ENCODE peak calls at places on chromosomes 1 and 21, in nine cellular contexts. U is MCF 10A, C is endothelial cell, L is left ventricle myocardium inferior, D is GM10248, V is IMR-90, W is HepG2, K is glutamatergic neuron, S is cardiac muscle cell. X is an unnamed sample.

GRCh38 chr21:38165466-38166213 is 91.2 kb upstream of the KCNJ15 start:
- DNase-seq in U (no peak), C (no peak), L (no peak), D (no peak), V (peak; percentile 59), W (no peak), K (peak; percentile 46), S (no peak), X (no peak)

GRCh38 chr1:69551476-69552324 is 16.0 kb upstream of the LRRC7 start:
- DNase-seq in U (no peak), C (no peak), L (no peak), D (no peak), V (no peak), W (no peak), K (no peak), S (no peak), X (no peak)

GRCh38 chr1:29122987-29123870 is 474 bp downstream of the TMEM200B start:
- DNase-seq in U (no peak), C (peak; percentile 49), L (peak; percentile 19), D (no peak), V (peak; percentile 16), W (no peak), K (peak; percentile 55), S (peak; percentile 53), X (peak; percentile 25)

GRCh38 chr1:44251486-44251885 is 38.2 kb downstream of the DMAP1 start:
- DNase-seq in U (no peak), C (no peak), L (no peak), D (no peak), V (no peak), W (no peak), K (no peak), S (no peak), X (no peak)

GRCh38 chr1:172845371-172845770 is 186.5 kb downstream of the FASLG start:
- DNase-seq in U (no peak), C (no peak), L (no peak), D (peak; percentile 30), V (peak; percentile 20), W (no peak), K (no peak), S (no peak), X (no peak)

GRCh38 chr1:33349081-33349759 is 28.3 kb upstream of the A3GALT2 start:
- DNase-seq in U (no peak), C (no peak), L (peak; percentile 60), D (peak; percentile 51), V (no peak), W (no peak), K (peak; percentile 58), S (peak; percentile 79), X (no peak)

GRCh38 chr21:43196789-43197188 is 28.0 kb downstream of the CRYAA start:
- DNase-seq in U (peak; percentile 93), C (no peak), L (no peak), D (no peak), V (no peak), W (no peak), K (no peak), S (no peak), X (no peak)

GRCh38 chr1:230863449-230863848 is 4.9 kb downstream of the C1orf198 start:
- DNase-seq in U (no peak), C (no peak), L (peak; percentile 42), D (no peak), V (no peak), W (no peak), K (no peak), S (peak; percentile 26), X (no peak)

GRCh38 chr1:30731109-30731805 is 7.9 kb upstream of the MATN1 start:
- DNase-seq in U (no peak), C (no peak), L (no peak), D (no peak), V (no peak), W (no peak), K (no peak), S (no peak), X (no peak)

GRCh38 chr1:54993140-54993539 is 5.6 kb upstream of the BSND start:
- DNase-seq in U (no peak), C (no peak), L (no peak), D (no peak), V (no peak), W (no peak), K (no peak), S (no peak), X (no peak)

GRCh38 chr1:25744140-25744581 is 55.8 kb upstream of the SELENON start:
- DNase-seq in U (peak; percentile 45), C (peak; percentile 34), L (peak; percentile 73), D (no peak), V (peak; percentile 53), W (no peak), K (no peak), S (peak; percentile 62), X (peak; percentile 27)

GRCh38 chr1:7005762-7006161 is 220.5 kb downstream of the CAMTA1 start:
- DNase-seq in U (no peak), C (no peak), L (no peak), D (no peak), V (no peak), W (no peak), K (no peak), S (no peak), X (no peak)

GRCh38 chr1:235278233-235278914 is 49.6 kb downstream of the ARID4B start:
- DNase-seq in U (no peak), C (no peak), L (no peak), D (no peak), V (no peak), W (no peak), K (no peak), S (no peak), X (no peak)

GRCh38 chr1:29521846-29522580 is 285.7 kb downstream of the PTPRU start:
- DNase-seq in U (no peak), C (no peak), L (no peak), D (no peak), V (no peak), W (no peak), K (no peak), S (no peak), X (no peak)

GRCh38 chr1:222283147-222283768 is 264.6 kb downstream of the HHIPL2 start:
- DNase-seq in U (no peak), C (no peak), L (no peak), D (no peak), V (peak; percentile 99), W (no peak), K (no peak), S (no peak), X (peak; percentile 83)

GRCh38 chr1:219399446-219399845 is 213.5 kb downstream of the ZC3H11B start:
- DNase-seq in U (no peak), C (no peak), L (no peak), D (no peak), V (no peak), W (no peak), K (no peak), S (no peak), X (no peak)
- TF ChIP-seq CTCF in U (no peak), C (no peak), L (no peak), D (no peak), V (no peak), W (no peak), K (no peak), S (no peak), X (no peak)

GRCh38 chr1:212669102-212669501 is 30.5 kb downstream of the BATF3 start:
- DNase-seq in U (peak; percentile 49), C (peak; percentile 37), L (no peak), D (no peak), V (peak; percentile 20), W (peak; percentile 43), K (no peak), S (peak; percentile 39), X (peak; percentile 8)
- TF ChIP-seq CTCF in U (peak; percentile 25), C (peak; percentile 43), L (peak; percentile 32), D (peak; percentile 24), V (peak; percentile 37), W (peak; percentile 45), K (peak; percentile 12), S (peak; percentile 22), X (peak; percentile 67)

GRCh38 chr1:246690100-246690499 is 34.1 kb upstream of the SCCPDH start:
- DNase-seq in U (no peak), C (no peak), L (no peak), D (no peak), V (no peak), W (no peak), K (no peak), S (no peak), X (no peak)

GRCh38 chr1:246689409-246689997 is 34.7 kb upstream of the SCCPDH start:
- DNase-seq in U (peak; percentile 93), C (peak; percentile 50), L (peak; percentile 51), D (peak; percentile 92), V (peak; percentile 66), W (peak; percentile 77), K (peak; percentile 38), S (peak; percentile 73), X (peak; percentile 83)

GRCh38 chr1:246683521-246683920 is 40.7 kb upstream of the SCCPDH start:
- DNase-seq in U (no peak), C (no peak), L (no peak), D (no peak), V (no peak), W (no peak), K (no peak), S (no peak), X (no peak)

GRCh38 chr1:246682231-246682895 is 41.8 kb upstream of the SCCPDH start:
- DNase-seq in U (no peak), C (no peak), L (no peak), D (no peak), V (no peak), W (no peak), K (peak; percentile 28), S (no peak), X (no peak)

DNA sequence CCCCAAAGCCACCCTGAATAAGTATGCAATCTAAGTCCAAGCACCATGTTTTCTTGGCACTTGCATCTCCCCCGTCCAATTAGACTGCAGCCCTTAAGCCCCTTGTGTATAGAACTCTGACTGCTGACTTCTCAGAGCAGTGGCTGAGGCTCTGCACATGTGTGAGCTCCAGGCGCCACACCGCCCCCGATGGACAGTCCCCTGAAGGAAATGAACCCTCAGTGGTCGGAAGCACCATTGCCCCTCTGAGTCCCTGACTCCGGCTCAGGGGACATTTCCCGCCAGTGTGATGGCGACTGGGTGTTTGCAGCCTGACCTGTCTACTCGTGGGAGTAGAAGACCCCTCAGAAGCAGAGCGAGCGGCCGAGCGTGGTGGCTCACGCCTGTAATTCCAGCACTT is 37.2 kb upstream of the SCCPDH start:
- DNase-seq in U (no peak), C (peak; percentile 18), L (no peak), D (no peak), V (no peak), W (no peak), K (peak; percentile 60), S (peak; percentile 8), X (no peak)
- TF ChIP-seq CTCF in U (no peak), C (no peak), L (no peak), D (no peak), V (no peak), W (peak; percentile 33), K (no peak), S (no peak), X (peak; percentile 10)

DNA sequence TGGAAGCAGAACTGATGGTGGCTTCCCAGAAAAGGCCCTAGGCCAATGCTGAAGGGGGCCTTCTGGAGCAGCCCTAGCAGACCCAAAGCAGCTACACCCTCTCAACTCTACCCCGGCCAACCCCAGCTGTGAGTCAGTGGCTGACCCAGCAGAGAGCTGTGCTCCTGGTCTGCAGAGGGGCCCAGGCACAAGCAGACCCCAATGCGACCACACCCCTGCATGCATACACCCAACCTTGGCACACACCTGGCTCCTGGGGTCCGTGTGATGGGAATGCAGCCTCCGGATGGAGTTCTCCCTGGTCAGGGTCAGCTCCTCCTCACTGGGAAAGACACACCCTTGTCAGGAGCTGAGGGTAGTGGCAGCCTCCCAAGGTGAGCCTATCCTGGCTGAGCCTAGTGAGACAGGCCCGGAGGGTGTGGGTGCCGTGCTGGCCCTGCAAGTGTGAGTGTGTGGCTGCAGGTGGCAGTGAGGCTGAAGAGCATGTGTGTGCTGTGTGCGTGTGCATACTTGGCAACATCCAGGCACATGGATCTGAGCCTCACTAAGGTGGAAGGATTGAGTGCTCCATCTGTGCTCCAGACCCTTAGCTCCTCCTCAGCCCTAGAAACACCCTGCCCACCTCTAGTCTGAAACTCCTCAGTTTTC is 3.9 kb upstream of the ARHGAP30 start:
- DNase-seq in U (peak; percentile 95), C (no peak), L (no peak), D (no peak), V (no peak), W (peak; percentile 50), K (no peak), S (no peak), X (no peak)
- TF ChIP-seq CTCF in U (peak; percentile 27), C (no peak), L (no peak), D (no peak), V (no peak), W (peak; percentile 58), K (no peak), S (no peak), X (no peak)